ENCODE peak calls at places on chromosomes 13 and 19, in nine cellular contexts. Y is lower leg skin, O is uterus, T is adrenal gland, B is ovary, F is IMR-90, L is body of pancreas, P is breast epithelium, E is heart left ventricle. Z is an unnamed sample.

GRCh38 chr19:44277331-44277730 is 17.6 kb downstream of the ZNF233 start:
- DNase-seq in Y (no peak), O (no peak), T (no peak), B (no peak), F (no peak), L (no peak), P (no peak), E (no peak), Z (no peak)

GRCh38 chr19:719636-720377 is 11.1 kb downstream of the PALM start:
- DNase-seq in Y (no peak), O (no peak), T (peak), B (peak), F (no peak), L (no peak), P (no peak), E (no peak), Z (no peak)

GRCh38 chr13:91099877-91100276 is 247.6 kb upstream of the MIR17HG start:
- DNase-seq in Y (no peak), O (no peak), T (no peak), B (no peak), F (no peak), L (no peak), P (no peak), E (no peak), Z (no peak)

GRCh38 chr19:9848060-9848459 is 12.9 kb downstream of the PIN1 start:
- DNase-seq in Y (no peak), O (no peak), T (no peak), B (no peak), F (no peak), L (no peak), P (no peak), E (no peak), Z (no peak)

GRCh38 chr13:41962994-41963393 is 2.1 kb upstream of the VWA8 start:
- DNase-seq in Y (no peak), O (no peak), T (no peak), B (no peak), F (peak), L (no peak), P (no peak), E (no peak), Z (no peak)

GRCh38 chr19:6587998-6588507 is 2.9 kb downstream of the CD70 start:
- DNase-seq in Y (no peak), O (no peak), T (no peak), B (no peak), F (no peak), L (no peak), P (no peak), E (no peak), Z (no peak)

GRCh38 chr13:78382481-78382880 is 220.9 kb downstream of the POU4F1 start:
- DNase-seq in Y (no peak), O (no peak), T (no peak), B (no peak), F (no peak), L (no peak), P (no peak), E (no peak), Z (no peak)

GRCh38 chr19:19627716-19628498 is at the start of gene LPAR2:
- DNase-seq in Y (no peak), O (no peak), T (no peak), B (peak), F (no peak), L (peak), P (peak), E (no peak), Z (no peak)

GRCh38 chr13:33524086-33524485 is 238.5 kb upstream of the STARD13 start:
- DNase-seq in Y (no peak), O (no peak), T (peak), B (no peak), F (peak), L (peak), P (no peak), E (no peak), Z (no peak)

GRCh38 chr19:55766466-55766865 is 2.5 kb upstream of the RFPL4AL1 start:
- DNase-seq in Y (no peak), O (no peak), T (no peak), B (no peak), F (no peak), L (no peak), P (no peak), E (no peak), Z (no peak)

GRCh38 chr19:10294368-10294697 is 4.6 kb downstream of the ICAM5 start:
- DNase-seq in Y (no peak), O (no peak), T (no peak), B (no peak), F (no peak), L (no peak), P (no peak), E (no peak), Z (no peak)

GRCh38 chr19:19262190-19263057 is 10.7 kb downstream of the TM6SF2 start:
- DNase-seq in Y (no peak), O (no peak), T (no peak), B (no peak), F (no peak), L (no peak), P (no peak), E (no peak), Z (no peak)

GRCh38 chr13:97261254-97262015 is 39.3 kb downstream of the MBNL2 start:
- DNase-seq in Y (no peak), O (no peak), T (peak), B (no peak), F (no peak), L (peak), P (no peak), E (no peak), Z (no peak)

GRCh38 chr19:5246554-5247155 is 94.0 kb downstream of the PTPRS start:
- DNase-seq in Y (no peak), O (no peak), T (no peak), B (no peak), F (no peak), L (no peak), P (no peak), E (no peak), Z (no peak)

GRCh38 chr19:11639245-11639601 is 41.9 kb downstream of the ZNF627 start:
- DNase-seq in Y (no peak), O (no peak), T (no peak), B (no peak), F (no peak), L (no peak), P (no peak), E (no peak), Z (no peak)

GRCh38 chr19:35901854-35902661 is at the start of gene HCST:
- DNase-seq in Y (no peak), O (no peak), T (peak), B (no peak), F (peak), L (peak), P (no peak), E (no peak), Z (peak)

GRCh38 chr19:54523403-54523802 is 20.8 kb downstream of the LAIR2 start:
- DNase-seq in Y (no peak), O (peak), T (no peak), B (no peak), F (peak), L (no peak), P (no peak), E (no peak), Z (peak)

GRCh38 chr19:39097721-39098120 is 13.6 kb downstream of the ACP7 start:
- DNase-seq in Y (no peak), O (no peak), T (no peak), B (no peak), F (no peak), L (no peak), P (no peak), E (no peak), Z (no peak)

GRCh38 chr13:99956473-99957349 is 14.9 kb downstream of the ZIC5 start:
- DNase-seq in Y (no peak), O (no peak), T (no peak), B (no peak), F (no peak), L (no peak), P (no peak), E (no peak), Z (no peak)

GRCh38 chr13:102400619-102401125 is 1.2 kb downstream of the FGF14 start:
- DNase-seq in Y (no peak), O (peak), T (no peak), B (no peak), F (no peak), L (peak), P (no peak), E (peak), Z (no peak)

GRCh38 chr19:29520390-29520789 is 5.4 kb upstream of the VSTM2B start:
- DNase-seq in Y (no peak), O (no peak), T (no peak), B (no peak), F (no peak), L (no peak), P (no peak), E (no peak), Z (no peak)

GRCh38 chr13:105918842-105919741 is 616.4 kb downstream of the EFNB2 start:
- DNase-seq in Y (no peak), O (no peak), T (peak), B (no peak), F (peak), L (peak), P (no peak), E (no peak), Z (peak)

GRCh38 chr13:99575376-99575775 is 74.1 kb downstream of the TM9SF2 start:
- DNase-seq in Y (peak), O (no peak), T (no peak), B (no peak), F (no peak), L (no peak), P (no peak), E (no peak), Z (no peak)

GRCh38 chr19:21158523-21159135 is 16.8 kb downstream of the ZNF431 start:
- DNase-seq in Y (no peak), O (no peak), T (no peak), B (no peak), F (peak), L (no peak), P (no peak), E (no peak), Z (no peak)

GRCh38 chr13:43785166-43785680 is 1.5 kb downstream of the ENOX1 start:
- DNase-seq in Y (no peak), O (no peak), T (no peak), B (no peak), F (peak), L (no peak), P (no peak), E (no peak), Z (no peak)

GRCh38 chr19:49790866-49791265 is 22.2 kb downstream of the FUZ start:
- DNase-seq in Y (no peak), O (peak), T (peak), B (peak), F (peak), L (peak), P (no peak), E (no peak), Z (no peak)

GRCh38 chr13:34401741-34402140 is 540.3 kb upstream of the NBEA start:
- DNase-seq in Y (no peak), O (no peak), T (no peak), B (no peak), F (no peak), L (no peak), P (no peak), E (no peak), Z (no peak)

GRCh38 chr13:88701551-88701950 is 1030.4 kb downstream of the SLITRK5 start:
- DNase-seq in Y (no peak), O (no peak), T (no peak), B (no peak), F (no peak), L (no peak), P (no peak), E (no peak), Z (no peak)

GRCh38 chr19:43533546-43534304 is 737 bp downstream of the ZNF575 start:
- DNase-seq in Y (peak), O (peak), T (peak), B (peak), F (peak), L (peak), P (peak), E (peak), Z (peak)

GRCh38 chr13:105342421-105342820 is 1193.0 kb downstream of the EFNB2 start:
- DNase-seq in Y (no peak), O (no peak), T (no peak), B (no peak), F (peak), L (no peak), P (no peak), E (no peak), Z (no peak)

GRCh38 chr13:97627566-97627965 is 193.6 kb downstream of the RAP2A start:
- DNase-seq in Y (no peak), O (peak), T (peak), B (no peak), F (peak), L (peak), P (no peak), E (peak), Z (peak)

GRCh38 chr19:12722566-12723382 is 958 bp downstream of the TNPO2 start:
- DNase-seq in Y (peak), O (peak), T (peak), B (peak), F (peak), L (peak), P (peak), E (peak), Z (peak)
- TF ChIP-seq POLR2A in Y (no peak), O (peak), T (peak), B (peak), F (peak), L (peak), P (no peak), E (no peak), Z (peak)

GRCh38 chr13:80830431-80830830 is 489.5 kb upstream of the SPRY2 start:
- DNase-seq in Y (no peak), O (no peak), T (no peak), B (no peak), F (no peak), L (peak), P (no peak), E (no peak), Z (no peak)
- TF ChIP-seq POLR2A in Y (no peak), O (no peak), T (no peak), B (no peak), F (no peak), L (no peak), P (no peak), E (no peak), Z (no peak)

GRCh38 chr13:108922108-108922507 is 292.7 kb downstream of the MYO16 start:
- DNase-seq in Y (no peak), O (no peak), T (no peak), B (no peak), F (no peak), L (no peak), P (no peak), E (no peak), Z (no peak)
- TF ChIP-seq POLR2A in Y (no peak), O (no peak), T (no peak), B (no peak), F (no peak), L (no peak), P (no peak), E (no peak), Z (no peak)

DNA sequence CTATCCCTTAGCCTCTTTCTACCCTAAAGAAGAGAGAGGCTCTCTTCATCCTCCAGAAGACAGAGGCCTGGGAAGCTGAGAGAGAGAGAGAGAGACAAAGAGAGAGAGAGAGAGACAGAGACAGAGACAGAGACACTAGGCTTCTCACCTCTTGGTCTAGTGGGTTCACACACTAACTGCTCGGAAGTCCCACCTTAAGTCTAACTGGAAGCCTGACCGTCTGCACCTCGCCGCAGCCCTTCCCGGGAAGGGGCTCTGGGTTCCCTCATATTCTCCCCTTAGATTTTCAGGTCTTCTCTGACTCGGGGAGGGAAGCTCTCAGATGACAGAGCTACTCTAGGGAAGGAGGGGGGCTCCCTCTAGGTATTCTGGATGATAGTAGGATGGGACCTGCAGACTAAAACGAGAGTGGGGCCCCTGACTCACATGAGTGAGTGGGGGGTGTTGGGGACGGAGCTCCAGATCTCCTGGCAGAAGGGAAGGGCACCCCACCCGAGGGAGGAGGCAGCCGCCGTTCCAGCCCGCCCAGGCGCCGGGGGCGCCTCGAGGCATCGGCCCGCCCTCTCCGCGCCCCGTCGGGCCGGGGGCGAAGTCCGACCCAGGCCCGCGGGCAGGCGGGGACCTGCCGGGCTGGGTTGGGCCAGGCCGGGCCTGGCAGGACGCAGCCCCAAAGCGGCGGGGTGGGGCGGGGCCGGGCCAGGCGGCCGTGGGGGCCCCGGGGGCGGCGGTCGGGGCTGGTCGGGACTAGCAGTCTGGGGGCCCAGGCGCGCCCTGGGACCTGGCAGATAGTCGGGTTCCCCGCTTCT is 2.0 kb upstream of the JUNB start:
- DNase-seq in Y (no peak), O (peak), T (no peak), B (no peak), F (peak), L (no peak), P (no peak), E (no peak), Z (no peak)
- TF ChIP-seq POLR2A in Y (no peak), O (no peak), T (no peak), B (no peak), F (no peak), L (no peak), P (no peak), E (no peak), Z (no peak)

DNA sequence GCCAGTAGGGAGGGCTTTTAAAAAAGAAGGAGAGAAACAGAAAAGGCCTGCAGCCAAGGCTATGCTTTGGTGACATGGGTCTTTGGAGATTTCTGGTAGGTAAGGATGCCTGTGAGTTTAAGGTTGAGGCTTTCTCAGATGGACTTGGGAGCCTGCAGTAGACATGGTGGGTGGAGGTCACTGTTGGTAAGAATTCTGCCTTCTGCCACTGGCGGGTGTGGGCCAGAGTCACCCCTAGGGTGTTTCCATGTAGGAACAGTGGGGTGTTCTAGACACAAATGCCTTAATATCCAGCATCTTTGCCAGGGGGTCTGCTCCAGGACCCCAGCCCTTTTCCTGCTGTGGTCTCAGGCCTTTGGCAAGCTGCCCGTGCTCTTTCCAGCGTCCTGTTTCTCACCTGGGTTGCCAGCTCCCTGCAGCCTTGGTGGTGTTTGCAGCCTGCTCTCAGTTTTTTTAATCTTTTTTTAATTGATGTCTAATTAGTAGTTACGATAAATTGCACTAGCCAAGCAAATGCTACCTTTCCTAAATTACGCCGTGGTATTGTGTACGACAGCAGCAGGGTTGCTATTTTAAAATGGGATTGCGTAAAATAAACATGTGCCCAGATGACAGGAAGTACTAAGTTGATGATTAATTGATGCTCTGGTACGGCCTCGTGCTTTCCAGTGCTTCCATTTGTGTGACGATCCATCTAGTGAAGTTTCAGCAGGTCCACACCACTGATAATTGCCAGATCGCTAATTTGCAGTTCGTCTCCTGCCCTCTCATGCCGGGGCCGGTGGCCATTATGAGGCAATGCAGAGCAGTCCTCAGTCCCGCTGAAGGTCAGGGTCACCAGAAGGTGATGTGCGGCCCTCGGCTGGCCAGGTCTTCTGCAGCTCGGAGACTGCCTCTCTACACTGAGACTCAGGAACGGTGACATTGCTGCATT is 35.3 kb upstream of the NPAS1 start:
- DNase-seq in Y (no peak), O (peak), T (peak), B (no peak), F (peak), L (peak), P (no peak), E (no peak), Z (no peak)
- TF ChIP-seq POLR2A in Y (no peak), O (no peak), T (no peak), B (no peak), F (no peak), L (no peak), P (no peak), E (no peak), Z (no peak)

DNA sequence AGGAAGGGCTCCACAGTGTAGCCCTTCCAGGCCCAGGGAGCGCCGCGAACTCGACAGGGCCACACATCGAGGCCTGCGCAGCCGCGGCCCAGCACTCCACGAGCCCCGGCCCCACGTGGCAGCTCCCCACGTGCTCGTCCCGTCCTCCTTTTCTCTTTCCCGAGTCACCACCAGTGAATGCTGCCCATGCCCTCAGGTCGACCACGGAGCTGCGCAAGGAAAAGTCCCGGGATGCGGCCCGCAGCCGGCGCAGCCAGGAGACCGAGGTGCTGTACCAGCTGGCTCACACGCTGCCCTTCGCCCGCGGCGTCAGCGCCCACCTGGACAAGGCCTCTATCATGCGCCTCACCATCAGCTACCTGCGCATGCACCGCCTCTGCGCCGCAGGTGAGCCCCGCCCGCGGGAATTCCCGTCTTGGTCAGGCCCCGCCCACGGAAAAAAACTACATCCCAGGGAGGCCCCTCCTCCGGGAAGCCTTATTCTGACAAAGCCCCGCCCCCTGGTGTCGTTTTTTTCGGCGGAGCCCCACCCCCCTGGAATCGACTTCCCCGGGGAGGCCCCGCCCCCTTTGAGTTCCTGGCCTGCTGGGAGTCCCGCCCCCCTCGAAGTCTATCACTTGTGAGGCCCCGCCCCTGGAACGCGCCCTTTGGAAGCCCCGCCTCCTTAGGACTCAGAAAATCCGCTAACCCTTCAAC is 7.0 kb downstream of the HIF3A start:
- DNase-seq in Y (peak), O (peak), T (peak), B (peak), F (no peak), L (peak), P (peak), E (peak), Z (no peak)
- TF ChIP-seq POLR2A in Y (no peak), O (no peak), T (no peak), B (no peak), F (no peak), L (peak), P (no peak), E (no peak), Z (no peak)

Z was measured in H54.